ENCODE peak calls at places on chromosomes 16 and 17, in six cellular contexts. J is GM12878, P is K562, E is H1, S is GM12892, C is HepG2. R is an unnamed sample.

GRCh38 chr16:21608647-21609328 is 9.4 kb downstream of the METTL9 start:
- DNase-seq in P (no peak), E (no peak), C (no peak), S (no peak), J (no peak), R (no peak)

GRCh38 chr17:65697661-65698060 is 136.2 kb upstream of the AXIN2 start:
- DNase-seq in C (no peak), J (no peak), P (no peak), E (no peak), S (no peak), R (no peak)

GRCh38 chr17:1561420-1562177 is 993 bp downstream of the PITPNA start:
- DNase-seq in P (no peak), J (no peak), S (peak; percentile 62), E (no peak), C (no peak), R (peak; percentile 60)

GRCh38 chr16:11964761-11965539 is at the start of gene TNFRSF17:
- DNase-seq in S (no peak), E (no peak), C (no peak), J (peak; percentile 94), P (no peak), R (no peak)

GRCh38 chr17:15999974-16000827 is 577 bp downstream of the TTC19 start:
- DNase-seq in J (no peak), C (peak; percentile 15), E (no peak), P (no peak), S (no peak), R (no peak)

GRCh38 chr17:82489851-82490511 is 29.6 kb upstream of the FOXK2 start:
- DNase-seq in C (no peak), P (no peak), E (no peak), S (no peak), J (no peak), R (no peak)

GRCh38 chr16:65660390-65660789 is 538.5 kb upstream of the CDH11 start:
- DNase-seq in E (no peak), P (no peak), C (no peak), J (no peak), S (no peak), R (no peak)

GRCh38 chr17:67578058-67578457 is 139.7 kb upstream of the NOL11 start:
- DNase-seq in C (no peak), E (no peak), S (no peak), P (no peak), J (peak; percentile 80), R (no peak)

GRCh38 chr17:66786101-66786500 is 48.8 kb upstream of the CACNG5 start:
- DNase-seq in E (no peak), C (no peak), P (no peak), S (no peak), J (no peak), R (no peak)

GRCh38 chr17:78231991-78232759 is 744 bp downstream of the TMEM235 start:
- DNase-seq in S (no peak), P (no peak), J (no peak), C (no peak), E (no peak), R (peak; percentile 54)

GRCh38 chr17:77489239-77489897 is 348.6 kb downstream of the SEC14L1 start:
- DNase-seq in J (no peak), P (no peak), E (no peak), S (no peak), C (no peak), R (no peak)

GRCh38 chr16:53566568-53566967 is 63.6 kb upstream of the AKTIP start:
- DNase-seq in S (no peak), C (no peak), J (no peak), P (no peak), E (no peak), R (no peak)

GRCh38 chr17:6503641-6504195 is 52.6 kb downstream of the PITPNM3 start:
- DNase-seq in S (no peak), E (no peak), C (no peak), J (no peak), P (no peak), R (no peak)

GRCh38 chr17:8466873-8467272 is 31.2 kb downstream of the NDEL1 start:
- DNase-seq in C (no peak), J (no peak), P (no peak), E (no peak), S (no peak), R (no peak)

GRCh38 chr17:67477687-67478086 is 100.6 kb downstream of the PITPNC1 start:
- DNase-seq in E (no peak), P (no peak), J (no peak), C (no peak), S (no peak), R (no peak)

GRCh38 chr17:14033166-14033565 is 36.1 kb upstream of the COX10 start:
- DNase-seq in P (no peak), S (no peak), C (no peak), J (no peak), E (no peak), R (no peak)

GRCh38 chr16:88686439-88687253 is at the start of gene SNAI3:
- DNase-seq in E (peak; percentile 23), J (no peak), P (peak; percentile 98), C (peak; percentile 76), S (peak; percentile 94), R (peak; percentile 95)

GRCh38 chr17:59165933-59166342 is 10.4 kb downstream of the PRR11 start:
- DNase-seq in C (peak; percentile 67), J (peak; percentile 57), E (peak; percentile 27), P (no peak), S (no peak), R (peak; percentile 29)

GRCh38 chr16:88430524-88431446 is 22.3 kb upstream of the ZFPM1 start:
- DNase-seq in S (peak; percentile 85), E (no peak), C (no peak), J (no peak), P (peak; percentile 52), R (peak; percentile 91)

GRCh38 chr17:13792314-13792713 is 190.6 kb upstream of the HS3ST3A1 start:
- DNase-seq in S (no peak), C (no peak), J (no peak), P (no peak), E (no peak), R (no peak)

GRCh38 chr16:10683160-10683559 is 11.6 kb downstream of the TEKT5 start:
- DNase-seq in S (no peak), E (no peak), P (peak; percentile 63), C (no peak), J (no peak), R (no peak)

DNA sequence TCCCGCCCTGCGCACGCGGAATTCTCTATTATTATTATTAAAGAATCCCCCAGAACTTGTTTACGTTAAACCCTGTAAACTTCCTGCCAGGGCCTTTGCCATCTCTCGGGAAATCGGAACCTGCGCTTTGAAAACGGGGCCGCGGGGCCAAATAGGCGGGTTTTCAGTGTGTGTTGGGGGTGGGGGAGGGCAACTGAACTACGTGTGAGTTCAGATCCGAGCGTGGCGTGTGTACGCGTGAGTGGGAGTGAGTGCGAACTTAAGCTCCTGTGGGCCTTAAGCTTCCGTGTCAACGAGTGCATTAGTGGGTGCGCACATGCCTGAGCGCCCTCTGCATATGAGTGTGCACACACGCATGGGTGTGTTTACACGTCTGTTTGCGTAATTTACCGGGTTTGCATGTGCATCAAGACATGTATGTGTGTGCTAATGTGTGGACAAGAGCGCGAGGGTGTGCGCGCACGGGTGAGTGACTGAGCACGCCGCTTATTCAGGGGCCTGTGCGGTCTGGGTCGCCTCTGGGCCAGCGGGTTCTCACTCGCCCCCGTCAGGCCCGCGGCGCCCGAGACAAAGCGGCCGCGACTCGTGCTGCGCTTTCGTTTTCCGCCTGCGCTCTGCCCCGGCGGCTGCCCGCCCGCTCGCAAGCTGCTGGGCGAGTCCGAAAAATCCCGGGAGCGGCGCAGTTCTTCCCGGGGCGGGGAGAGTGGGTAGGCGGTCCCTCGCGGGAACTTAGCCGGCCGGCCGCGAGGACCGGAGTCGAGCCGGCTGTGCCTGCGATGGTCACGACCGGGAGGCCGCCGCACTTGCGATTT is 1.2 kb upstream of the FOXF1 start:
- DNase-seq in J (no peak), C (no peak), E (no peak), S (no peak), P (no peak), R (no peak)
- TF ChIP-seq POLR2A in J (no peak), C (no peak), E (no peak), S (no peak), P (no peak), R (no peak)

DNA sequence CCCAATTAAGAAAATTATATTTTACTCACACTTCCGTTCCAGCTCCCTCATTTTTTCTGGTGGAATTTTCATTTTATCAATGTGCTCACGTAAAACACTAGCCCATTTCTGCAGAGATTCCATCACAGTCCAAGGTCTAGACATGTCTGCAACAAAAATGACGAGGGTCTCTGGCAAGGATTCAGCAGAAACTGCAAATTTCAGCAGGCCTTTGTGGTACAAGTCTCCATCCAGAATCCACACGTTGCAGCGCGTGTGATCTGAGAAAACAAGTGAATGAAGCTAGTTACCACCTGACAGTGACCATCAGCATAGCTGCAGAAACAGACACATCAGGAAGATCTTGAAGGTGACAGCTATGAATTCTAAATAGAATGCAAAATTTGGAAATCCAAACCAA is 9.0 kb downstream of the DYNC1LI2 start:
- DNase-seq in E (no peak), S (no peak), J (no peak), P (no peak), C (no peak), R (no peak)
- TF ChIP-seq TAF1 in E (no peak), S (no peak), J (no peak), P (no peak), C (no peak), R (no peak)

GRCh38 chr17:10170233-10170632 is 28.2 kb downstream of the GAS7 start:
- DNase-seq in S (no peak), J (no peak), P (no peak), E (no peak), C (no peak), R (no peak)
- TF ChIP-seq POLR2A in S (no peak), J (no peak), P (no peak), E (no peak), C (no peak), R (no peak)

GRCh38 chr17:21351366-21352065 is 24.6 kb upstream of the KCNJ12 start:
- DNase-seq in J (no peak), C (no peak), P (no peak), E (no peak), S (no peak), R (no peak)

GRCh38 chr17:21353326-21354010 is 22.7 kb upstream of the KCNJ12 start:
- DNase-seq in J (no peak), S (no peak), P (no peak), C (no peak), E (no peak), R (no peak)

GRCh38 chr17:21354796-21355385 is 21.3 kb upstream of the KCNJ12 start:
- DNase-seq in J (no peak), E (no peak), C (no peak), P (no peak), S (no peak), R (no peak)

GRCh38 chr17:21352981-21353265 is 23.2 kb upstream of the KCNJ12 start:
- DNase-seq in C (no peak), S (no peak), P (no peak), E (no peak), J (no peak), R (no peak)

DNA sequence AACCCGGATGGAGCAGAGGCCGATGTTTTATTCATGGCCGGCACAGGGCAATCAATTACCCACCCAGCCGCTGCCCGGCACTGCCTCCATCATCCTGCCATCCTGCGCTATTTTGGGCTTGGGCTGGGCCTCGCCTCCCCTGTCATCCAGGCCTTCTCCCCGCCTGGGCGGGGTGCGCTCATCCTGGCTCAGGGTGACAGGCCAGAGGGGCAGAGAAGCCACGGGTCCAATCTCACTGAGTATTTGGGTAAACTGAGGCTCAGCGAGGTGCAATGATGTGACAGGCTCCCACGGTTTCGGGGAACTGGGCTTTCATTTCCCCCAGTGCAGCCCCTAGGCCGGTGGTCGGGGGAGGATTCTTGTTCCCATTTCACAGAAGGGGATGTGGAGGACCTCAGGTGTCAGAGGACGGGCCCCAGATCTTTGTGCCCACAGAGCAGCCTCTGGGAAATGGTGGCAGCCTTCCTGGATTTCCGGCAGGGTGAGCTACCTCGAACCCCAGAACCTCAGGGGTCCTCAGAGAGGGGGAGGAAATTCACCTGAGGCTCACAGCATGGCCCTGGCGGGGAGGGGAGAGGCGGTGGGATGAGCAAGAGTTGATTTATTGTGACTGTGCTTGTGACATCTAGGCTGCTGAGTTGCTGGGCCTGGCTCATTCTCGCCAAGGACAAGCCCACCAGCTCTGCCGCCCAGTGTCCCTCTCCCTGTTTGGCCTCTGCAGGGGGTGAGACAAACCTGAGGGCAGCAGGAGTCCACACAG is 23.8 kb upstream of the KCNJ12 start:
- DNase-seq in P (no peak), C (no peak), J (no peak), S (no peak), E (no peak), R (no peak)
- TF ChIP-seq TAF1 in P (no peak), C (no peak), J (no peak), S (no peak), E (no peak), R (no peak)